ENCODE peak calls at places on chromosome 4, in six cellular contexts. A is epithelial cell of esophagus, Z is heart right ventricle, E is cardiac muscle cell, D is tibial artery, H is testis. O is an unnamed sample.

GRCh38 chr4:185723619-185724150 is 88.3 kb downstream of the SORBS2 start:
- DNase-seq in A (no peak), Z (no peak), E (no peak), D (no peak), H (peak), O (no peak)

GRCh38 chr4:152310223-152310622 is 225.7 kb downstream of the FBXW7 start:
- DNase-seq in A (peak), Z (no peak), E (no peak), D (no peak), H (no peak), O (no peak)

GRCh38 chr4:69875576-69875975 is 15.6 kb upstream of the SULT1E1 start:
- DNase-seq in A (no peak), Z (no peak), E (no peak), D (no peak), H (no peak), O (no peak)

GRCh38 chr4:52979020-52979419 is 116.9 kb downstream of the RASL11B start:
- DNase-seq in A (no peak), Z (no peak), E (peak), D (no peak), H (no peak), O (no peak)

GRCh38 chr4:39464886-39465501 is 6.1 kb downstream of the LIAS start:
- DNase-seq in A (peak), Z (no peak), E (peak), D (no peak), H (no peak), O (no peak)

GRCh38 chr4:184250795-184251679 is 33.4 kb upstream of the ENPP6 start:
- DNase-seq in A (peak), Z (no peak), E (peak), D (no peak), H (no peak), O (no peak)

GRCh38 chr4:68494688-68495087 is 47.4 kb downstream of the TMPRSS11E start:
- DNase-seq in A (no peak), Z (no peak), E (no peak), D (no peak), H (no peak), O (no peak)

GRCh38 chr4:11470709-11471441 is 42.2 kb upstream of the HS3ST1 start:
- DNase-seq in A (peak), Z (no peak), E (no peak), D (no peak), H (no peak), O (no peak)

GRCh38 chr4:38188631-38189101 is 228.5 kb downstream of the PTTG2 start:
- DNase-seq in A (peak), Z (no peak), E (no peak), D (no peak), H (no peak), O (no peak)

GRCh38 chr4:163263601-163264000 is 68.8 kb downstream of the NPY1R start:
- DNase-seq in A (peak), Z (no peak), E (no peak), D (no peak), H (no peak), O (no peak)

GRCh38 chr4:112352736-112353135 is 55.6 kb downstream of the ALPK1 start:
- DNase-seq in A (no peak), Z (no peak), E (no peak), D (no peak), H (no peak), O (no peak)

GRCh38 chr4:124641715-124642380 is 70.7 kb downstream of the ANKRD50 start:
- DNase-seq in A (peak), Z (no peak), E (no peak), D (peak), H (no peak), O (no peak)

GRCh38 chr4:16505726-16506125 is 279.5 kb upstream of the TAPT1 start:
- DNase-seq in A (no peak), Z (no peak), E (peak), D (no peak), H (no peak), O (no peak)
- TF ChIP-seq CTCF in A (no peak), Z (peak), E (peak), D (no peak), H (no peak), O (no peak)

DNA sequence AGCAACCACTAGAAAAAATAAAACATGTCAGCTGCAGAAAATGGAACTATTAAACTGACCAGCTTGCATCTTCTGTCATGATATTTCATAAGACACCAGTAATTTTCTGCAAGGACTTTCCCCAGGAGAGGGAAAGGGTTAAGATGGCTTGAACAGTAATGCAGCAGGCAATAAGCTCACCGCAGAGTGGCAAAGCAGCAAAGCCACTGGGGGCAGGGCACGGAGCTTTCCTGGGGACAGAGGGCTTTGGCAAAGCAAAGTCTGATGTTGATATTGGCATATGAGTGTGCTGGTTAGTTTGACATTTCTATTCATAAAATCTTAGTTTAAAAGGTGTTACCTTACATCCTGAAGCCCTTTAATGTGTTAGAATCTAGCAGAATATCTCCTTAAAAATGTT is 55.1 kb upstream of the NAP1L5 start:
- DNase-seq in A (no peak), Z (no peak), E (no peak), D (no peak), H (no peak), O (no peak)
- TF ChIP-seq CTCF in A (no peak), Z (no peak), E (no peak), D (no peak), H (no peak), O (no peak)

GRCh38 chr4:74042681-74043080 is 4.2 kb upstream of the CXCL3 start:
- DNase-seq in A (no peak), Z (no peak), E (no peak), D (no peak), H (no peak), O (no peak)
- TF ChIP-seq CTCF in A (peak), Z (no peak), E (no peak), D (no peak), H (no peak), O (no peak)

DNA sequence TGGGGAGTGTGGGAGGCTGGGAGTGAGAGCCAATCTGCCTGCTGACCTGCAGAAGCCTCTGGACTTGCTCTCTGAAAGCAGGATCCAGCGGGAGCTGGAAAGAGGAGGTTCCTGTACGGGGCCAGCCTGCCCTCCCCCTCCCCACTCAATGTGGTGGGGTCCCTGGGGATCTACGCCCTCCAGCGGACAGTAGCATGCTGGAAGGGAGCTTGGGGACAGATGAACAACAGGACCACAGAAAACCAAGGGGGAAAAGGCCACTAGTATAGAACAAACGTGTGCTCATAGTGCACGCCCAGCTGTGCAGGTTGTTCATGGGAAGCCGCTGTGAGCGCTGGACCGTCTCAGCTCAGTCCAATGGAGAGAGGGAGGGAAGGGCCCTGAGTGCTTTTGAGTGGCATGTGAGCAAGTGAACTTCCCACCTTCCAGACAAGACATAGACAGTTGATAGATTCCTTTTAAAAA is 15.8 kb downstream of the HMX1 start:
- DNase-seq in A (no peak), Z (no peak), E (peak), D (no peak), H (no peak), O (no peak)
- TF ChIP-seq CTCF in A (no peak), Z (no peak), E (no peak), D (no peak), H (no peak), O (no peak)

GRCh38 chr4:177237291-177237690 is 72.4 kb upstream of the NEIL3 start:
- DNase-seq in A (no peak), Z (no peak), E (no peak), D (no peak), H (no peak), O (no peak)

GRCh38 chr4:177239475-177239874 is 70.2 kb upstream of the NEIL3 start:
- DNase-seq in A (no peak), Z (no peak), E (no peak), D (no peak), H (no peak), O (no peak)

GRCh38 chr4:177239878-177240277 is 69.8 kb upstream of the NEIL3 start:
- DNase-seq in A (no peak), Z (no peak), E (no peak), D (no peak), H (no peak), O (no peak)

GRCh38 chr4:177235026-177235425 is 74.6 kb upstream of the NEIL3 start:
- DNase-seq in A (peak), Z (no peak), E (no peak), D (no peak), H (no peak), O (no peak)

GRCh38 chr4:177236889-177237288 is 72.8 kb upstream of the NEIL3 start:
- DNase-seq in A (no peak), Z (no peak), E (no peak), D (no peak), H (no peak), O (no peak)
- TF ChIP-seq CTCF in A (no peak), Z (no peak), E (no peak), D (no peak), H (no peak), O (no peak)

GRCh38 chr4:31755751-31756150 is 1035.6 kb downstream of the PCDH7 start:
- DNase-seq in A (no peak), Z (no peak), E (no peak), D (no peak), H (no peak), O (no peak)
- TF ChIP-seq CTCF in A (no peak), Z (no peak), E (no peak), D (no peak), H (no peak), O (no peak)

GRCh38 chr4:136831553-136831952 is 700.7 kb downstream of the PCDH18 start:
- DNase-seq in A (no peak), Z (no peak), E (no peak), D (no peak), H (no peak), O (no peak)
- TF ChIP-seq CTCF in A (peak), Z (no peak), E (no peak), D (no peak), H (no peak), O (no peak)

DNA sequence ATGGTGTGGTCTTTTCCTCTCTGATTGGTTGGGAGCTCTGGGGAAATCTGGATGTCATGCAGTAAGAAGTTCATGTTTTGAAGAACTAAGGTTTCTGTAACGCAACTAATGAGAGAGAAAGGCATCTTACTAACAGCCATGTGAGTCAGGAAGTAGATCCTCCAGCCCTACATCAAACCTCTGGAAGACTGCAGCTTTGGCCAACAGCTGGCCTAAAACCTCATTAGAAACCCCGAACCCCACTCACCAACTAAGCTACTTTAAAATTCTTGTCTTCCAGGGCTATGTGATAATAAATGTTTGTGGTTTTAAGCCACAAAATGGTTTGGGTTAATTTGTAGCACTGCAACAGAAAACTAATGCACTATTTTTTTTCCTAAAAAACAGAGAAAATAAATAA is 549.0 kb upstream of the GRID2 start:
- DNase-seq in A (no peak), Z (no peak), E (no peak), D (no peak), H (no peak), O (no peak)
- TF ChIP-seq CTCF in A (no peak), Z (no peak), E (no peak), D (no peak), H (no peak), O (no peak)

O was measured in omental fat pad.